ENCODE peak calls at places on chromosome 2, in seven cellular contexts. W is HTR-8/SVneo; S is fibroblast of pulmonary artery; U is IMR-90; Y is stimulated activated CD4-positive, alpha-beta T cell treated with anti-CD3 and anti-CD28 coated beads, Interleukin-2, amount 100 ng/mL, for 48 hours; I is adrenal gland; H is LHCN-M2. N is an unnamed sample.

GRCh38 chr2:28613616-28614501 is 118.0 kb downstream of the PLB1 start:
- DNase-seq in W (peak; percentile 70), S (peak; percentile 39), U (peak; percentile 92), Y (peak; percentile 36), I (no peak), H (peak; percentile 46), N (no peak)

GRCh38 chr2:12819098-12819465 is 102.3 kb downstream of the TRIB2 start:
- DNase-seq in W (peak; percentile 80), S (peak; percentile 100), U (peak; percentile 99), Y (no peak), I (peak; percentile 97), H (peak; percentile 96), N (no peak)

GRCh38 chr2:204180671-204181070 is 244.1 kb downstream of the ICOS start:
- DNase-seq in W (no peak), S (no peak), U (no peak), Y (no peak), I (peak; percentile 4), H (peak; percentile 40), N (no peak)

GRCh38 chr2:142557391-142557790 is 320.1 kb upstream of the KYNU start:
- DNase-seq in W (no peak), S (peak; percentile 2), U (no peak), Y (no peak), I (no peak), H (no peak), N (no peak)

GRCh38 chr2:85594715-85595377 is 699 bp upstream of the RNF181 start:
- DNase-seq in W (no peak), S (no peak), U (no peak), Y (no peak), I (no peak), H (no peak), N (no peak)

GRCh38 chr2:235706496-235706895 is 212.7 kb downstream of the AGAP1 start:
- DNase-seq in W (no peak), S (no peak), U (no peak), Y (no peak), I (no peak), H (no peak), N (no peak)

GRCh38 chr2:111918383-111918806 is 20.0 kb downstream of the MERTK start:
- DNase-seq in W (peak; percentile 54), S (peak; percentile 75), U (peak; percentile 97), Y (no peak), I (no peak), H (no peak), N (no peak)

GRCh38 chr2:163687213-163687612 is 48.6 kb downstream of the FIGN start:
- DNase-seq in W (no peak), S (no peak), U (no peak), Y (no peak), I (no peak), H (no peak), N (no peak)

GRCh38 chr2:218618102-218618860 is 10.6 kb downstream of the PLCD4 start:
- DNase-seq in W (no peak), S (no peak), U (no peak), Y (no peak), I (no peak), H (peak; percentile 50), N (no peak)

GRCh38 chr2:193463016-193463415 is 1268.3 kb upstream of the TMEFF2 start:
- DNase-seq in W (no peak), S (no peak), U (no peak), Y (no peak), I (no peak), H (peak; percentile 12), N (no peak)

GRCh38 chr2:127157651-127158460 is 50.9 kb upstream of the BIN1 start:
- DNase-seq in W (no peak), S (no peak), U (no peak), Y (no peak), I (no peak), H (peak; percentile 80), N (no peak)

GRCh38 chr2:27729198-27729597 is 42.3 kb upstream of the MRPL33 start:
- DNase-seq in W (no peak), S (no peak), U (no peak), Y (no peak), I (no peak), H (no peak), N (no peak)

GRCh38 chr2:141468746-141469145 is 662.1 kb downstream of the LRP1B start:
- DNase-seq in W (no peak), S (no peak), U (no peak), Y (no peak), I (no peak), H (no peak), N (no peak)

GRCh38 chr2:94996401-94997100 is 29.0 kb upstream of the MAL start:
- DNase-seq in W (no peak), S (no peak), U (no peak), Y (no peak), I (no peak), H (no peak), N (no peak)

GRCh38 chr2:233290446-233290845 is 17.2 kb upstream of the SAG start:
- DNase-seq in W (no peak), S (no peak), U (no peak), Y (no peak), I (no peak), H (no peak), N (no peak)

GRCh38 chr2:120231974-120232635 is 8.9 kb upstream of the TMEM185B start:
- DNase-seq in W (no peak), S (peak; percentile 26), U (peak; percentile 50), Y (peak; percentile 52), I (peak; percentile 68), H (peak; percentile 32), N (peak; percentile 42)

GRCh38 chr2:31406593-31407385 is 7.8 kb downstream of the XDH start:
- DNase-seq in W (no peak), S (no peak), U (no peak), Y (no peak), I (no peak), H (no peak), N (no peak)

N was measured in natural killer cell.